ENCODE peak calls at places on chromosomes 16 and 17, in nine cellular contexts. F is neural crest cell; B is ovary; N is WTC11; U is BJ; A is CD8-positive, alpha-beta T cell; L is cardiac fibroblast; W is prostate gland; V is IMR-90. J is an unnamed sample.

GRCh38 chr17:78124081-78124835 is 4.3 kb downstream of the TMC6 start:
- DNase-seq in F (no peak), B (no peak), N (no peak), U (no peak), A (no peak), L (no peak), W (no peak), V (no peak), J (no peak)

GRCh38 chr16:14362774-14363371 is 267.2 kb downstream of the PARN start:
- DNase-seq in F (no peak), B (no peak), N (no peak), U (peak), A (no peak), L (no peak), W (no peak), V (peak), J (peak)

GRCh38 chr17:72599891-72600290 is 479.1 kb downstream of the SOX9 start:
- DNase-seq in F (no peak), B (no peak), N (no peak), U (no peak), A (no peak), L (no peak), W (no peak), V (no peak), J (no peak)

GRCh38 chr17:78667091-78667490 is 89.9 kb upstream of the DNAH17 start:
- DNase-seq in F (no peak), B (no peak), N (no peak), U (no peak), A (no peak), L (no peak), W (no peak), V (no peak), J (no peak)

GRCh38 chr17:78349831-78350631 is 9.8 kb downstream of the SOCS3 start:
- DNase-seq in F (no peak), B (no peak), N (no peak), U (no peak), A (no peak), L (no peak), W (no peak), V (no peak), J (no peak)

GRCh38 chr17:307295-307691 is 45.3 kb downstream of the RPH3AL start:
- DNase-seq in F (no peak), B (peak), N (no peak), U (no peak), A (no peak), L (no peak), W (no peak), V (no peak), J (no peak)

GRCh38 chr17:46942441-46943217 is 19.7 kb downstream of the GOSR2 start:
- DNase-seq in F (peak), B (peak), N (peak), U (no peak), A (peak), L (peak), W (peak), V (peak), J (peak)

GRCh38 chr17:9790889-9791876 is at the start of gene DHRS7C:
- DNase-seq in F (no peak), B (no peak), N (no peak), U (no peak), A (no peak), L (no peak), W (no peak), V (no peak), J (no peak)

GRCh38 chr17:40283662-40284061 is 4.0 kb upstream of the CDC6 start:
- DNase-seq in F (no peak), B (no peak), N (no peak), U (peak), A (no peak), L (peak), W (no peak), V (peak), J (no peak)

GRCh38 chr16:14286381-14287230 is 215.5 kb downstream of the MRTFB start:
- DNase-seq in F (no peak), B (no peak), N (peak), U (no peak), A (no peak), L (peak), W (no peak), V (no peak), J (no peak)

GRCh38 chr17:4555863-4556646 is 871 bp upstream of the MYBBP1A start:
- DNase-seq in F (no peak), B (no peak), N (no peak), U (no peak), A (no peak), L (no peak), W (no peak), V (no peak), J (no peak)

DNA sequence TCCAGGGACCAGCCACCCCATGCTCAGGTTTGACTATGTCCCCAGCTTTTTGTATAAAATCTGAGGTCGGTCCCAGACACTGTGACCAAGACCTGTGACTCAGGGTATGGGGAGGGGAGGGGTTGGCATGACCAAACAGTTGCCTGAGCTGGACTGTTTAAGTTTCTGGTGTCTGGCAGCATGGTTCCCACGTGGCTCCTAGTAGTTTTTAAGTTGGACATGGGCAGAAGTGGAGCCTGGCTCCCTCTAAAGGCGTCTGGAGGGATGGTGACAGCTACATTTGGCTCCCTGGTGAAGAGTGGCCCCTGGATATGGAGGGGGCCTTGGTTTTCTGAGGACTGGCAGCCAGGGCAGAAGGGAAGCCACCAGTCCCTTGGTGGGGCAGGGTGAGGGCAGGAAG is 7.9 kb downstream of the SMCR8 start:
- DNase-seq in F (no peak), B (no peak), N (no peak), U (no peak), A (no peak), L (no peak), W (no peak), V (peak), J (no peak)
- TF ChIP-seq CTCF in F (no peak), B (no peak), N (no peak), U (no peak), A (no peak), L (peak), W (no peak), V (peak), J (peak)

GRCh38 chr16:63289834-63290460 is 1253.7 kb upstream of the CDH8 start:
- DNase-seq in F (peak), B (no peak), N (peak), U (no peak), A (no peak), L (peak), W (no peak), V (no peak), J (no peak)
- TF ChIP-seq CTCF in F (peak), B (no peak), N (peak), U (no peak), A (no peak), L (peak), W (no peak), V (peak), J (peak)

GRCh38 chr16:67173808-67174705 is 3.7 kb downstream of the NOL3 start:
- DNase-seq in F (peak), B (peak), N (peak), U (no peak), A (peak), L (peak), W (peak), V (peak), J (no peak)
- TF ChIP-seq CTCF in F (no peak), B (no peak), N (no peak), U (peak), A (peak), L (peak), W (no peak), V (peak), J (no peak)

GRCh38 chr16:66751135-66751991 is at the start of gene DYNC1LI2:
- DNase-seq in F (peak), B (peak), N (peak), U (no peak), A (peak), L (peak), W (peak), V (peak), J (no peak)

GRCh38 chr16:66752379-66752778 is 970 bp upstream of the DYNC1LI2 start:
- DNase-seq in F (no peak), B (no peak), N (no peak), U (no peak), A (no peak), L (no peak), W (no peak), V (no peak), J (no peak)

GRCh38 chr16:66752958-66753357 is 1.5 kb upstream of the DYNC1LI2 start:
- DNase-seq in F (no peak), B (no peak), N (no peak), U (no peak), A (no peak), L (no peak), W (no peak), V (no peak), J (no peak)

GRCh38 chr16:66750279-66751134 is 902 bp downstream of the DYNC1LI2 start:
- DNase-seq in F (no peak), B (no peak), N (no peak), U (no peak), A (no peak), L (no peak), W (no peak), V (no peak), J (no peak)

GRCh38 chr16:66751992-66752322 is 548 bp upstream of the DYNC1LI2 start:
- DNase-seq in F (no peak), B (no peak), N (no peak), U (no peak), A (no peak), L (no peak), W (no peak), V (no peak), J (no peak)
- TF ChIP-seq CTCF in F (no peak), B (no peak), N (peak), U (no peak), A (peak), L (no peak), W (no peak), V (no peak), J (no peak)

DNA sequence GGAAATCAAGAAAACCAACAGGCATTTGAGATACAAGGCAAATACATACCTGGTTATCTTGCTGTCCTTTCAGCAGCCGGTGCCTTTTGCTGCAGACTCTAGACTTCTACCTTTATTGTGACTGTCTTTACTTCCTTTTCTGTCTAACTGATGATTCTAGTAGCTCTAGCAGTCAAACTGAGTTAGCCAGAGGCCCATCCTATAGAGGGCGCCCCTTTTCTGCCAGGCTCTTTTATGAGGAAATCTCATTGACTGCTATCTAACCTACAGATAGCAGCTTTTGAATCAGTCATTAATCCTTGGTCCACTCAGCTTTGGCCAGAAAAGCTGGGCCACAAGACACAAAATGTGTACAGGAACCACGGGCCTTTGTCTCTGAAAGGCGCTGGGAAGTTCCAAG is 87.5 kb upstream of the WSB1 start:
- DNase-seq in F (no peak), B (no peak), N (peak), U (no peak), A (no peak), L (peak), W (no peak), V (no peak), J (no peak)
- TF ChIP-seq CTCF in F (no peak), B (no peak), N (no peak), U (peak), A (no peak), L (peak), W (no peak), V (no peak), J (peak)

DNA sequence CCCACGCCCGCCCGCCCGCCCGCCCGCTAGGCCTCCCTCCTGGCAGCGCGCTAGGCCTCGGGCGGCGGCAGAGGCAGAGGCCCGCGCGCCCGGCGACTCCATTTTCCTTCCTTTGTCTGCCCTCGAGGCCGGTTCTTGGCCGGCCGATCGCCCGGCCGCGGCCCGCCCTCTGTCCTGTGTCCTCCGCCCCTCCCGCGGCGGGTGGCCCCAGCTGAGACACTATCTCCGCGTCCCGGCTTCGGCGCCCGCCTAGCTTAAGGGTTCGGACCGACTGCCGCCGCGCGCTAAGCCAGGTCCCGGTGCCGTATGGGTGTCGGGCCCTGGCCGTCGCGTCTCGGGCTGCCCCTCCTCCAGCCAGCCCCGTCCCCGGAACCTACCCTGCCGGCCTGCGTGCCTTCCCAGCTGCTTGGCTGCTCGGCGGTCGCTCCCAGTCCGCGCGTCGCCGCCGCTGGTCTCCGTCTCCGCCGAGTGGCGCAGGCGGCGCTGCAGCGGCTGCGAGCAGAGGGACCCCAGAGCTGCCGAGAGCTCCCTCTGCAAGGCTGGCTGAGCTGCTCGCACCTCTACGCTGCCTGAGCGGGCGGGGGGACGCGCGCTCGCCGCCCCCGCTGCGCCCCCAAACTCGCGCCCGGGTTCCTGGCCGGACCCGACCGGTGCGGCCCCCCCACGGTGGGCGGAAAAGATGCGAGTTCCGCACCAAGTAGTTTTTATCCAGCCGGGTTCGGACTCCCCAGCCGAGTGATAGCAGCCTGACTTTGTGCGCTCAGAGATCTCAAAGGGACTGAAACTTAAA is 787 bp downstream of the CTCF start:
- DNase-seq in F (peak), B (peak), N (peak), U (no peak), A (peak), L (peak), W (peak), V (peak), J (no peak)
- TF ChIP-seq CTCF in F (no peak), B (no peak), N (no peak), U (peak), A (no peak), L (no peak), W (no peak), V (peak), J (peak)

DNA sequence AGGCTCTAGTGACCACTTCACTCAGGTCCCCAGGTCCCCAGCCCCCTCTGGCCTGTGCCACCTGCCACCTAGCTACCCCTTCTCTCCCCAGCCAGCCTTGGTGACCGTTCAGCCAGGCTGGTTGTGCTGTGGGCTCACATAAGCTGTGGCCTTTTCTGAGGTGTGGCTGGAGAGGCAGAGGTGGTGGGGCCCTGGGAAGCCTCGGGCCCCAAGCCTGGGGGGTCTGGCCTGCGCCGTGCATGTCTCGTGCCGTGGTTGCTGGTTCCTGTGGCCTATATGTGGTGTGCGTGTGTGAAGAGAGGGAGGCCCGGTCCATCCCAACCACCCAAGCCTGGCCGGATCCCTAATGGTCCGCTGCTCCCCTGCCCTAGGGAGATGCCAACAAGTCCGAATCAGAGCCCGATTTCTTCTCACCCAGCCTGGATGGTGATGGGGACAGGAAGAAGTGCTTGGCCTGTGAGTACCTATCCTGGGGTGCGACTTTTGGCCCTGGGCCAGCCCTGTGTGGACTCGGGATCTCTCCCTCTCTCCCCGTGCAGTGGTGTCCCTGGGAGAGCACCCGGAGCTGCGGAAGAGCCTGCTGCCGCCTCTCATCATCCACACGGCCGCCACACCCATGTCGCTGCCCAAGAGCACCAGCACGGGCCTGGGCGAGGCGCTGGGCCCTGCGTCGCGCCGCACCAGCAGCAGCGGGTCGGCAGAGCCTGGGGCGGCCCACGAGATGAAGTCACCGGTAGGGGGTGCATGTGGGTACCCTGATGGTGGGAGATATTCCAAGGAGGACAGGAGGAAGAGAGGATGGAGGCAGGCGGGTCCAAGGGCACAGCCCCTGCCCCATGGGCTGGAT is 35.9 kb downstream of the CACNA1G start:
- DNase-seq in F (peak), B (no peak), N (peak), U (no peak), A (no peak), L (no peak), W (no peak), V (no peak), J (no peak)
- TF ChIP-seq CTCF in F (peak), B (no peak), N (peak), U (peak), A (no peak), L (peak), W (no peak), V (peak), J (peak)

GRCh38 chr16:26795184-26795583 is 271.5 kb upstream of the C16orf82 start:
- DNase-seq in F (peak), B (no peak), N (peak), U (no peak), A (no peak), L (no peak), W (no peak), V (no peak), J (no peak)
- TF ChIP-seq CTCF in F (peak), B (no peak), N (peak), U (no peak), A (no peak), L (no peak), W (no peak), V (no peak), J (no peak)